ENCODE peak calls at places on chromosomes 11 and 22, in ten cellular contexts. W is tibial artery, G is IMR-90, X is GM23338, A is ovary, E is endodermal cell, C is foreskin fibroblast, M is HCT116, B is BE2C, U is fibroblast of pulmonary artery. F is an unnamed sample.

GRCh38 chr22:39290724-39291161 is 28.7 kb downstream of the RPL3 start:
- DNase-seq in W (no peak), G (peak; percentile 71), X (no peak), A (peak; percentile 58), E (peak; percentile 84), C (peak; percentile 28), M (no peak), B (no peak), U (peak; percentile 41), F (peak; percentile 63)

GRCh38 chr22:22848364-22848866 is 39.2 kb upstream of the IGLL5 start:
- DNase-seq in W (peak; percentile 36), G (peak; percentile 31), X (peak; percentile 91), A (peak; percentile 50), E (peak; percentile 93), C (peak; percentile 70), M (peak; percentile 56), B (peak; percentile 73), U (peak; percentile 55), F (peak; percentile 78)

GRCh38 chr11:40328890-40329617 is 1130.4 kb downstream of the LRRC4C start:
- DNase-seq in W (peak; percentile 51), G (peak; percentile 100), X (no peak), A (no peak), E (no peak), C (peak; percentile 99), M (no peak), B (no peak), U (peak; percentile 100), F (peak; percentile 69)

GRCh38 chr11:12090061-12090572 is 20.3 kb upstream of the MICAL2 start:
- DNase-seq in W (peak; percentile 18), G (peak; percentile 61), X (no peak), A (no peak), E (no peak), C (peak; percentile 72), M (peak; percentile 54), B (no peak), U (peak; percentile 48), F (no peak)

GRCh38 chr22:42920101-42920820 is 63.2 kb upstream of the ARFGAP3 start:
- DNase-seq in W (no peak), G (peak; percentile 39), X (no peak), A (no peak), E (no peak), C (peak; percentile 70), M (no peak), B (no peak), U (peak; percentile 44), F (no peak)

GRCh38 chr22:50544746-50545253 is 899 bp upstream of the KLHDC7B start:
- DNase-seq in W (no peak), G (no peak), X (no peak), A (no peak), E (no peak), C (no peak), M (no peak), B (no peak), U (no peak), F (peak; percentile 66)

GRCh38 chr11:104343578-104343977 is 179.6 kb upstream of the PDGFD start:
- DNase-seq in W (no peak), G (peak; percentile 7), X (peak; percentile 64), A (no peak), E (no peak), C (peak; percentile 16), M (peak; percentile 31), B (no peak), U (peak; percentile 30), F (no peak)

GRCh38 chr11:14107071-14107470 is 144.5 kb downstream of the SPON1 start:
- DNase-seq in W (no peak), G (no peak), X (no peak), A (no peak), E (no peak), C (no peak), M (no peak), B (no peak), U (no peak), F (no peak)

GRCh38 chr11:111925953-111926352 is 7.2 kb downstream of the C11orf52 start:
- DNase-seq in W (no peak), G (no peak), X (no peak), A (no peak), E (peak; percentile 53), C (no peak), M (no peak), B (no peak), U (no peak), F (no peak)
- H3K4me3 ChIP-seq in W (no peak overlapping the region), G (no peak overlapping the region), X (peak overlapping the region; percentile 51), A (no peak overlapping the region), E (peak overlapping the region; percentile 81), C (no peak overlapping the region), M (no peak overlapping the region), B (no peak overlapping the region), U (no peak overlapping the region), F (peak overlapping the region; percentile 37)

DNA sequence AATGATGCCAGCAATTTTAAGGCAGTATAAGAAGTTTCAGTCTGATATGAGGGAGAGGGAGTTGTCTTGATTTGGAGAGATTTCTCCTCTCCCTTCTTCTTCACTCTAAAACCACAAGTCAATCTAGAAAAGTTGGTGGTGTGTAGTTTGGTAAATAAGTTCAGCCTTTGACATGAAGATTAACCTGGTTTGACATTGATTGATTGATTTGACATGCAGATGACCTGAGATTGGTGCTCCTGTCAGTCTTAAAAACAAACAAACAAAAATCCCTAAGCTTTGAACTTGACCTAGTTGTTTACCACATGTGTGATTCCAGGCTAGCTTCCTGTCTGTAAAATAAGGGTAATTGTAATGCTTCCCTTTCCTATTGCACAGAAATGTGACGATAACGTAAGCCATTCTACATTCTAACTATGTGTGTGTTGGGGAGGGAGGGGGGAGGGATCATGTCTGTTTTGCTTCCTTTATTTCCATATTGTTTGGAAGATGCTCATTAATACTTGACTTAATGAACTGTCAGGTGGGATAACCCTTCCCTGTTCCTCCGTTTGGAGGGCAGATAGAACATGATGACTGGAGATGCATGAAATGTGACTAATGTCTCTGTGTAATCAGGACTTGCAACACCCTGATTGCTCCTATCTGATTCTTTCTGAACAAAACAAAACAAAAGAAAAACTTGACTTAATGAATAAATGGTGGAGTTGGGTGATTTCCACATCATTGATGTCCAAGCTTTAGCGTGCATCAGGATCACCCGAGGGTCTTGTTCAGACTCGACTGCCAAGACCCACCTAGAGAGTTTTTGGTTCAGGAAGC is 106.0 kb upstream of the CLMP start:
- DNase-seq in W (no peak), G (peak; percentile 68), X (no peak), A (no peak), E (no peak), C (peak; percentile 66), M (peak; percentile 63), B (no peak), U (peak; percentile 79), F (no peak)
- H3K4me3 ChIP-seq in W (peak overlapping the region; percentile 55), G (no peak overlapping the region), X (peak overlapping the region; percentile 73), A (peak overlapping the region; percentile 25), E (no peak overlapping the region), C (peak overlapping the region; percentile 52), M (no peak overlapping the region), B (no peak overlapping the region), U (no peak overlapping the region), F (peak overlapping the region; percentile 46)

GRCh38 chr11:83427943-83428342 is 141.8 kb upstream of the CCDC90B start:
- DNase-seq in W (no peak), G (no peak), X (no peak), A (no peak), E (no peak), C (no peak), M (no peak), B (no peak), U (no peak), F (no peak)

GRCh38 chr11:83424376-83425136 is 138.4 kb upstream of the CCDC90B start:
- DNase-seq in W (no peak), G (no peak), X (no peak), A (no peak), E (no peak), C (no peak), M (no peak), B (no peak), U (no peak), F (no peak)

GRCh38 chr11:83425137-83425466 is 138.9 kb upstream of the CCDC90B start:
- DNase-seq in W (no peak), G (no peak), X (no peak), A (no peak), E (no peak), C (no peak), M (no peak), B (no peak), U (no peak), F (no peak)
- H3K4me3 ChIP-seq in W (no peak overlapping the region), G (no peak overlapping the region), X (no peak overlapping the region), A (no peak overlapping the region), E (peak overlapping the region; percentile 50), C (no peak overlapping the region), M (no peak overlapping the region), B (no peak overlapping the region), U (no peak overlapping the region), F (no peak overlapping the region)

GRCh38 chr11:4095509-4096230 is 1.1 kb downstream of the RRM1 start:
- DNase-seq in W (no peak), G (peak; percentile 78), X (no peak), A (no peak), E (no peak), C (peak; percentile 78), M (no peak), B (no peak), U (peak; percentile 66), F (no peak)

GRCh38 chr11:4098026-4098621 is 3.5 kb downstream of the RRM1 start:
- DNase-seq in W (no peak), G (peak; percentile 31), X (no peak), A (no peak), E (no peak), C (no peak), M (no peak), B (no peak), U (no peak), F (no peak)

GRCh38 chr11:4092031-4092430 is 2.6 kb upstream of the RRM1 start:
- DNase-seq in W (no peak), G (no peak), X (no peak), A (no peak), E (no peak), C (no peak), M (no peak), B (no peak), U (no peak), F (no peak)

GRCh38 chr11:4093519-4094347 is 866 bp upstream of the RRM1 start:
- DNase-seq in W (no peak), G (no peak), X (no peak), A (no peak), E (no peak), C (no peak), M (no peak), B (no peak), U (no peak), F (no peak)

DNA sequence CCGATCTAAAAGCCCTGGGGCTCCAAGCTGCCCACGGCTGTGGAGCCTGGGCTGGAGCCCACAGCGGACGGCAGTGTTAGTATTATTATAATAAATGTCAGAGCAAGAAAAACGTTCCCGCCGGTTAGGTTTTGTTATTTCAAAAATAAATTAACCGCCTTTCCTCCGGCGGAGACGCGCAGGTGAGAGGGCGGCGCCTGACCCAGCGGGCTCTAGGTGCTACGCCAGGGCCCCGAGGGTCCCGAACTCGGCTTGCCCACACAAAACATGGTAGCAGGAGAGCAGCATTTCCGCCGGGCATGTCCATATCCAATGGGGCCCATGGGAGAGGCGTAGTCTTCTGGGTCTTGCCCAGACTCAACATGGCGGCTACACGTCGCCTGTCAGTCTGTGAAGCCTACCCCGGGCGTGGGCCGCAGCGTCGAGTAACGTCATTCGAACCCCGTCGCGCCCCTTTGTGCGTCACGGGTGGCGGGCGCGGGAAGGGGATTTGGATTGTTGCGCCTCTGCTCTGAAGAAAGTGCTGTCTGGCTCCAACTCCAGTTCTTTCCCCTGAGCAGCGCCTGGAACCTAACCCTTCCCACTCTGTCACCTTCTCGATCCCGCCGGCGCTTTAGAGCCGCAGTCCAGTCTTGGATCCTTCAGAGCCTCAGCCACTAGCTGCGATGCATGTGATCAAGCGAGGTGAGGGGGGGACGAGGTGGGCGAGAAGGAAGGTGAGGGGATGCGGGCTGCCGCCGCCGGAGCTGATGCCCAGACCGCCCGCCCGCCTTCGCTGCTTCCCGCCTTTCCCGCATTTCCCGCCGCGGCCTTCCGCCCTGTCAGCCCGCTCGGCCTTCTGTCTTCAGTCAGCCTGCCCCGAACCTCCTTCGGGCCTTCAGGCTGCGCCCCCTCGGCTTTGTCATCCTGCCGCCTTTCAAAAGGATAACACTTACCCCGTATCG is at the start of gene RRM1:
- DNase-seq in W (peak; percentile 95), G (peak; percentile 95), X (peak; percentile 98), A (peak; percentile 95), E (peak; percentile 99), C (peak; percentile 98), M (peak; percentile 93), B (peak; percentile 91), U (peak; percentile 98), F (peak; percentile 92)
- H3K4me3 ChIP-seq in W (peak within 1 kb of the TSS; percentile 68), G (peak within 1 kb of the TSS; percentile 80), X (peak within 1 kb of the TSS; percentile 98), A (peak within 1 kb of the TSS; percentile 58), E (peak within 1 kb of the TSS; percentile 93), C (peak within 1 kb of the TSS; percentile 88), M (peak within 1 kb of the TSS; percentile 90), B (peak within 1 kb of the TSS; percentile 82), U (peak within 1 kb of the TSS; percentile 94), F (peak within 1 kb of the TSS; percentile 62)